ENCODE peak calls at places on chromosomes 1 and 21, in six cellular contexts. T is aorta; R is left ventricle myocardium inferior; S is tibial artery; O is hepatocyte; G is effector memory CD4-positive, alpha-beta T cell. H is an unnamed sample. For H3K27me3 and H3K36me3, the result is how much of the 10 kb centered on the place peaks cover.

GRCh38 chr21:15057290-15057689 is 7.5 kb downstream of the NRIP1 start:
- DNase-seq in S (no peak), T (no peak), O (peak), G (no peak), R (no peak), H (peak)

GRCh38 chr1:202274611-202275010 is 67.1 kb downstream of the UBE2T start:
- DNase-seq in O (peak), R (no peak), S (peak), T (no peak), G (no peak), H (peak)

GRCh38 chr1:64112281-64112680 is 91.1 kb upstream of the UBE2U start:
- DNase-seq in S (no peak), R (no peak), G (no peak), O (no peak), T (no peak), H (no peak)

GRCh38 chr1:192516776-192517297 is 58.7 kb upstream of the RGS1 start:
- DNase-seq in O (no peak), S (no peak), T (no peak), G (peak), R (no peak), H (no peak)

GRCh38 chr21:15005391-15005790 is 59.4 kb downstream of the NRIP1 start:
- DNase-seq in S (no peak), G (no peak), R (no peak), T (no peak), O (no peak), H (peak)

GRCh38 chr1:229427572-229427971 is 6.3 kb downstream of the ACTA1 start:
- DNase-seq in T (no peak), O (no peak), S (no peak), R (no peak), G (no peak), H (no peak)

GRCh38 chr1:205913451-205914204 is 29.6 kb downstream of the SLC26A9 start:
- DNase-seq in T (peak), G (no peak), S (peak), R (peak), O (peak), H (no peak)

GRCh38 chr1:189657131-189657530 is 820.5 kb downstream of the BRINP3 start:
- DNase-seq in O (no peak), G (no peak), T (no peak), S (no peak), R (no peak), H (no peak)

GRCh38 chr1:221150996-221151395 is 271.8 kb downstream of the HLX start:
- DNase-seq in O (no peak), G (no peak), T (no peak), R (no peak), S (no peak), H (no peak)

GRCh38 chr1:47436979-47437517 is 796 bp upstream of the FOXD2 start:
- DNase-seq in O (no peak), S (no peak), R (no peak), G (no peak), T (peak), H (peak)
- H3K27me3 ChIP-seq in O (half or more), S (under half), R (half or more), G (under half), T (under half), H (half or more)

GRCh38 chr1:2029561-2029960 is 10.4 kb downstream of the GABRD start:
- DNase-seq in G (no peak), O (no peak), S (no peak), R (no peak), T (no peak), H (no peak)
- H3K4me3 ChIP-seq in G (no peak), O (no peak), S (no peak), R (no peak), T (no peak), H (no peak)

GRCh38 chr1:236888903-236889302 is 93.8 kb downstream of the MTR start:
- DNase-seq in S (peak), T (no peak), G (no peak), R (peak), O (no peak), H (no peak)
- H3K36me3 ChIP-seq in S (under half), T (under half), G (half or more), R (half or more), O (under half), H (under half)

GRCh38 chr1:197924516-197925123 is 7.4 kb downstream of the LHX9 start:
- DNase-seq in T (no peak), G (no peak), S (no peak), O (peak), R (no peak), H (peak)
- H3K27me3 ChIP-seq in T (under half), G (under half), S (under half), O (half or more), R (half or more), H (half or more)

DNA sequence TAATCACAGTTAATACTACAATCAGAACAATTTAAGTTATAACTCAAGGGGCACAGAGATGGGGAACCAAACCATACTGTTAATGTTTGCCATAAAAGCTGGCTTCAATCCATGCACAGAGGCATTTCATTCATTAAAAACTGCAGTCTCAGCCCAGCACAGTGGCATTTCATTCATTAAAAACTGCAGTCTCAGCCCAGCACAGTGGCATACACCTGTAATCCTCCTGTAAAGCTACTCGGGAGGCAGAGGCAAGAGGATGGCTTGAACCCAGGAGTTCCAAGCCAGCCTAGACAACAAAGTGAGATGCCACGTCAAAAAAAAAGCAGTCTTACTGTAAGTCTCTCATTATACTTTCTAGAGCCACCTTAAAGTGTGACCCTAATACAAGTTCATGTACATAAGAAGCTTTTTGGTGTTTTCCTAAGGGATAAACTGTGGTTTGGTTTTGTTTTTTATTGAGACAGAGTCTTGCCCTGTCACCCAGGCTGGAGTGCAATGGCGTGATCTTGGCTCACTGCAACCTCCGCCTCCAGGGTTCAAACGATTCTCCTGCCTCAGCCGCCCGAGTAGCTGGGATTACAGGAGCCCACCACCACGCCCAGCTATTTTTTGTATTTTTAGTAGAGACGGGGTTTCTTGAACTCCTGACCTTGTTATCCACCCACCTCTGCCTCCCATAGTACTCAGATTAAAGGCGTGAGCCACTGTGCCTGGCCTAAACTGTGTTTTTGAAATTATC is 29.0 kb downstream of the ARID4B start:
- DNase-seq in G (no peak), S (no peak), R (no peak), T (no peak), O (no peak), H (no peak)
- H3K4me3 ChIP-seq in G (no peak), S (no peak), R (no peak), T (no peak), O (no peak), H (no peak)